ENCODE peak calls at places on chromosomes 7 and 10, in ten cellular contexts. U is RWPE1, E is brain microvascular endothelial cell, P is neural progenitor cell, V is endodermal cell, Z is lower lobe of right lung, H is transverse colon, X is psoas muscle, K is stomach, A is ovary. N is an unnamed sample.

GRCh38 chr10:33460461-33461294 is 126.2 kb upstream of the NRP1 start:
- DNase-seq in H (no peak), V (no peak), U (no peak), P (no peak), Z (peak), E (peak), A (no peak), X (peak), K (peak), N (no peak)

GRCh38 chr10:103745264-103746247 is 109.8 kb downstream of the SH3PXD2A start:
- DNase-seq in Z (no peak), H (peak), K (no peak), X (peak), V (peak), A (no peak), P (no peak), U (peak), E (no peak), N (peak)

GRCh38 chr7:99554929-99555328 is 3.0 kb upstream of the FAM200A start:
- DNase-seq in U (no peak), E (no peak), H (no peak), A (no peak), V (no peak), Z (no peak), P (no peak), K (no peak), X (no peak), N (no peak)

GRCh38 chr7:36037121-36037662 is 115.9 kb upstream of the EEPD1 start:
- DNase-seq in V (no peak), Z (no peak), E (peak), U (peak), H (peak), X (peak), P (no peak), A (no peak), K (peak), N (peak)

GRCh38 chr7:131087756-131088658 is 239.7 kb upstream of the MKLN1 start:
- DNase-seq in A (no peak), P (no peak), E (no peak), U (no peak), Z (no peak), V (no peak), K (no peak), X (no peak), H (no peak), N (no peak)

GRCh38 chr10:49629286-49629915 is 15.6 kb downstream of the CHAT start:
- DNase-seq in A (no peak), V (no peak), Z (no peak), P (peak), X (no peak), E (no peak), K (no peak), H (no peak), U (no peak), N (no peak)

GRCh38 chr7:142581341-142581740 is 167.9 kb upstream of the PRSS1 start:
- DNase-seq in H (no peak), P (no peak), U (peak), E (no peak), V (no peak), K (no peak), Z (peak), X (no peak), A (no peak), N (peak)

GRCh38 chr10:43461950-43462349 is 25.0 kb downstream of the ZNF487 start:
- DNase-seq in E (peak), A (no peak), H (no peak), V (no peak), K (no peak), P (peak), Z (no peak), X (no peak), U (peak), N (no peak)

GRCh38 chr10:30432631-30433285 is 1.2 kb upstream of the MAP3K8 start:
- DNase-seq in P (no peak), E (no peak), Z (peak), U (no peak), X (no peak), K (no peak), H (peak), A (peak), V (no peak), N (no peak)

GRCh38 chr7:18262054-18262453 is 233.5 kb upstream of the HDAC9 start:
- DNase-seq in Z (no peak), V (no peak), K (no peak), X (no peak), U (no peak), P (no peak), A (no peak), H (no peak), E (no peak), N (no peak)

GRCh38 chr7:152760384-152761115 is 998 bp downstream of the ACTR3B start:
- DNase-seq in K (no peak), A (no peak), H (no peak), E (no peak), V (peak), X (no peak), U (no peak), Z (no peak), P (no peak), N (peak)

GRCh38 chr7:107932851-107933250 is 41.9 kb downstream of the DLD start:
- DNase-seq in V (peak), P (peak), U (no peak), H (no peak), Z (no peak), E (no peak), A (no peak), K (no peak), X (no peak), N (no peak)

GRCh38 chr10:103784089-103784488 is 71.3 kb downstream of the SH3PXD2A start:
- DNase-seq in H (no peak), V (no peak), X (no peak), K (no peak), P (no peak), E (no peak), U (no peak), Z (no peak), A (no peak), N (no peak)

GRCh38 chr7:80711521-80711920 is 73.1 kb downstream of the CD36 start:
- DNase-seq in E (no peak), V (no peak), X (peak), K (no peak), U (peak), Z (no peak), A (no peak), P (no peak), H (no peak), N (no peak)

GRCh38 chr7:30931161-30931926 is 19.7 kb downstream of the AQP1 start:
- DNase-seq in U (no peak), A (peak), K (peak), E (no peak), X (peak), Z (peak), P (no peak), H (no peak), V (peak), N (no peak)

GRCh38 chr10:3415038-3415736 is 242.6 kb upstream of the PITRM1 start:
- DNase-seq in E (no peak), P (peak), H (no peak), A (no peak), X (no peak), K (no peak), V (peak), Z (no peak), U (no peak), N (no peak)

GRCh38 chr7:36794689-36795088 is 70.4 kb upstream of the AOAH start:
- DNase-seq in U (no peak), V (peak), P (no peak), A (no peak), H (no peak), X (no peak), K (no peak), Z (no peak), E (no peak), N (peak)

GRCh38 chr7:142298009-142298408 is 40.2 kb upstream of the PRSS58 start:
- DNase-seq in V (peak), X (no peak), U (no peak), A (no peak), Z (no peak), K (no peak), P (peak), E (no peak), H (no peak), N (no peak)

GRCh38 chr7:30984359-30985107 is 20.8 kb downstream of the GHRHR start:
- DNase-seq in U (peak), E (no peak), A (no peak), K (peak), X (no peak), V (peak), H (no peak), P (peak), Z (no peak), N (peak)

GRCh38 chr7:99579956-99580777 is 17.9 kb upstream of the TMEM225B start:
- DNase-seq in H (peak), V (peak), P (peak), A (peak), K (no peak), U (no peak), Z (no peak), X (peak), E (no peak), N (no peak)

DNA sequence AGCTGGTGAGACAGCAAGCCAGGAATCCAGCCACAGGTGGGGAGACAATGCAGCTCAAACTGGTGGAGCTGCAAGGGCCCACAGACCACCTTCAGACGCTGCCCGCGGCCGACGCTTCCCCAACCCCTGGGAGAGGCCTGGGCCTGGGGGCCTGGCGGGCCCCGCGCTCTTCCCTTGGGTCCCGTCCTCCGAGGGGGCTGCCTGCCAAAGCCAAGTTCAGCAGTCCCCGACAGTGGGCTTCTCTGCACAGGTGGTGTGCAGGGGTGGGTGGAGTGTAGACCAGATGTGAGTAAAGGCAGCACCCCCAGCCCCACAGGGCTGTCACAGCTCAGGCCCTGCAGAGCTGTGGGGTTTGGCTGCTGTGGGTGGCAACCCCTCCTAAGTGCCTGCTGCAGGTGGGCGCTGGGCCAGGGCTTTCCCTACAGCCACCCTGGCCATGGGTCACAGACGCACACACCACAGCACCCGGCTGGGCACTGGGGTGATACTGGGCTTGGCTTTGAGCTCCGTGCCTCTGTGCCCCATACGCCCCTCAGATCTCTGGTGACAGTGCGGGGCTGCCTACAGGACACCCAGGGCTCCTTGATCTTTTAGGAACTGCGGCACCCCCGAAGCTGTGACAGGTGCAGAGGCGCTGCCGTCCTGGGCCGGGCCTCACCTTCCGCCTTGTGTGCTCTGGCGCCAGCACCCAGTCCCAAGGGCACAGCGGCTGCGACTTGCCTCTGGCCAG is 20.5 kb downstream of the BNIP3 start:
- DNase-seq in H (no peak), P (no peak), A (no peak), X (no peak), U (no peak), E (no peak), Z (no peak), K (no peak), V (no peak), N (no peak)
- H3K27ac ChIP-seq in H (no peak), P (no peak), A (no peak), X (peak), U (peak), E (no peak), Z (no peak), K (no peak), V (no peak), N (no peak)

GRCh38 chr10:79581044-79581443 is 20.8 kb upstream of the SFTPA2 start:
- DNase-seq in V (no peak), Z (no peak), K (no peak), P (no peak), H (no peak), E (no peak), X (no peak), A (no peak), U (no peak), N (no peak)
- TF ChIP-seq CTCF in V (no peak), Z (no peak), K (no peak), P (no peak), H (no peak), E (no peak), X (no peak), A (no peak), U (no peak), N (no peak)

GRCh38 chr10:80192553-80192952 is 12.8 kb downstream of the ANXA11 start:
- DNase-seq in H (no peak), Z (no peak), X (no peak), A (no peak), P (no peak), E (no peak), V (no peak), K (no peak), U (no peak), N (no peak)
- H3K27ac ChIP-seq in H (peak), Z (peak), X (peak), A (no peak), P (no peak), E (no peak), V (no peak), K (peak), U (no peak), N (no peak)

DNA sequence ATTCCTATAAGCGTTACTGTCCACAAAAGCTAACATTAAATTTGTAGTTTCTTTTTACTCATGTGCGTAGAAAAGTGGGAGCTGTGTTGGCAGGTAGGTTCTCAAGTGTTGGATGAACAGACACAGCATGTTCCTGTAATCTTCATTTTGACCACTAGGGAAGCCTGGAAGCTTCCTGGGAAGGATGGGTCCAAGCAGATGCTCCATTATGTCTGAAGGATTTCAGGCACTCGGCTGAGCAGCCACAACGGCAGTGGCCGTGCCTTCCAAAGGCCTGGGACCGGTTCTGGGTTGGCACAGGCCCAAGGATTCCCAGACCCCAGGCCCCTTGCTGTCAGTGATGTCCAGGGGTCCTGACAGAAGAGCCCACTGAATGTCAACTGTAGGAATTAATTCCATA is 386.3 kb downstream of the TNS3 start:
- DNase-seq in U (no peak), V (peak), P (peak), A (no peak), H (no peak), X (no peak), K (no peak), E (no peak), Z (no peak), N (no peak)
- TF ChIP-seq CTCF in U (no peak), V (peak), P (peak), A (no peak), H (no peak), X (peak), K (no peak), E (peak), Z (no peak), N (peak)

GRCh38 chr7:5431485-5432118 is 8.0 kb upstream of the TNRC18 start:
- DNase-seq in E (no peak), V (no peak), A (no peak), Z (no peak), X (no peak), P (no peak), U (no peak), H (no peak), K (no peak), N (no peak)

GRCh38 chr7:5428470-5429252 is 5.0 kb upstream of the TNRC18 start:
- DNase-seq in K (peak), A (peak), X (peak), U (peak), P (peak), V (peak), Z (peak), E (peak), H (peak), N (peak)

GRCh38 chr7:5429857-5430611 is 6.4 kb upstream of the TNRC18 start:
- DNase-seq in X (peak), P (peak), E (no peak), A (peak), H (peak), V (peak), K (peak), U (peak), Z (peak), N (peak)

GRCh38 chr7:5430612-5430947 is 6.9 kb upstream of the TNRC18 start:
- DNase-seq in U (no peak), Z (no peak), A (peak), X (no peak), K (no peak), E (no peak), V (no peak), P (no peak), H (no peak), N (no peak)

DNA sequence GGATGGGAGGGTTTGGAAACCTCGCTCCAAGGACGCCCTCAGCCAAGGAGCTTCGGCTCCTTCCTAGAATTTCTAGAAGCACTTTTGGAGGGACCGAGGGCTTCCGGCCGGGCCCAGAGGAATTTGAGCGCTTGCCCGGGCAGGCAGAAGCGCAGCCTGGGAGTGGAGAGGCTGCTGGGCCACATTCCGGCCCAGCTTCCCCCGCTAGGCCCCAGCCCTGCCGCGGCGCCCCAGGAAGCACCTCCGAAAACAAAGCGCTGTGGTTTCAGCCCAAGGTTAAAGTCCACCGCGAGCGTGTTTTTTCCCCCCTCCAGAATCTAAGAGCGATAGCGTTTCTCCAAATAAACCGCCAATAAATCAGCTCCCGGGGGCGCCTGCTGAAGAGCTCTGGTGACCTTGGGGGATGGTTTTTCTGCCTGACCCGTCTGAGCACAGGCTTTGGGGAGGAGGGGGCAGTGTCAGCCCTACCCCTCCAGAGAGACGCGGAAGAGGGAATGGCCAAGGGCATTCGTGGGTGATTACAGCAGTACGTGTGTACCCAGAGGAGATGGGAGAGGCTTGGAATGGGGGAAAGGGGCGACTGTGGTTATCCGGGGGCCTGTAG is 5.7 kb upstream of the TNRC18 start:
- DNase-seq in E (no peak), U (peak), K (peak), H (peak), A (peak), X (peak), Z (peak), P (peak), V (no peak), N (peak)
- H3K27ac ChIP-seq in E (peak), U (peak), K (peak), H (peak), A (peak), X (peak), Z (peak), P (no peak), V (peak), N (peak)

GRCh38 chr10:101012525-101013364 is 13.1 kb downstream of the LZTS2 start:
- DNase-seq in X (peak), V (peak), E (peak), P (peak), H (peak), K (peak), A (peak), Z (peak), U (peak), N (peak)
- TF ChIP-seq CTCF in X (peak), V (peak), E (peak), P (peak), H (peak), K (peak), A (peak), Z (peak), U (peak), N (peak)

GRCh38 chr10:83848696-83849095 is 290.6 kb upstream of the GHITM start:
- DNase-seq in A (no peak), E (no peak), V (no peak), K (no peak), Z (no peak), X (no peak), P (no peak), H (no peak), U (no peak), N (no peak)
- H3K27ac ChIP-seq in A (no peak), E (no peak), V (no peak), K (no peak), Z (no peak), X (no peak), P (no peak), H (no peak), U (no peak), N (no peak)

GRCh38 chr10:109451879-109452278 is 471.4 kb downstream of the XPNPEP1 start:
- DNase-seq in A (no peak), K (no peak), E (no peak), P (no peak), Z (no peak), X (no peak), H (no peak), V (no peak), U (no peak), N (no peak)
- TF ChIP-seq CTCF in A (no peak), K (no peak), E (peak), P (peak), Z (no peak), X (no peak), H (no peak), V (peak), U (no peak), N (no peak)

GRCh38 chr10:124094419-124094785 is 1.0 kb upstream of the CHST15 start:
- DNase-seq in A (no peak), K (no peak), H (peak), X (peak), V (no peak), U (no peak), E (no peak), Z (no peak), P (no peak), N (no peak)
- H3K27ac ChIP-seq in A (peak), K (peak), H (peak), X (peak), V (peak), U (peak), E (no peak), Z (peak), P (no peak), N (peak)

N was measured in foreskin keratinocyte.